ENCODE peak calls at places on chromosomes 6 and 20, in four cellular contexts. B is HEK293T, Y is GM12878, Q is HepG2. Z is an unnamed sample.

GRCh38 chr6:87870606-87871005 is 168.6 kb upstream of the AKIRIN2 start:
- DNase-seq in Q (no peak), B (no peak), Y (no peak), Z (no peak)

GRCh38 chr6:163513570-163514166 is 99.2 kb downstream of the QKI start:
- DNase-seq in B (no peak), Q (no peak), Y (no peak), Z (no peak)

GRCh38 chr6:37083243-37084138 is 78.0 kb downstream of the FGD2 start:
- DNase-seq in B (no peak), Q (peak; percentile 96), Y (no peak), Z (peak; percentile 95)

GRCh38 chr6:8904754-8905153 is 469.4 kb upstream of the SLC35B3 start:
- DNase-seq in B (peak; percentile 38), Q (peak; percentile 10), Y (no peak), Z (no peak)

GRCh38 chr6:150579611-150580010 is 20.1 kb upstream of the PLEKHG1 start:
- DNase-seq in B (no peak), Q (no peak), Y (no peak), Z (no peak)

GRCh38 chr6:99741092-99741491 is 134.5 kb downstream of the PRDM13 start:
- DNase-seq in Q (no peak), B (no peak), Y (no peak), Z (no peak)

GRCh38 chr20:48777005-48777404 is 50.8 kb downstream of the PREX1 start:
- DNase-seq in Q (no peak), B (no peak), Y (no peak), Z (no peak)

GRCh38 chr6:12717356-12717755 is 789 bp downstream of the PHACTR1 start:
- DNase-seq in B (no peak), Y (no peak), Q (peak; percentile 15), Z (no peak)

GRCh38 chr6:88166493-88166900 is 350 bp upstream of the CNR1 start:
- DNase-seq in B (no peak), Y (no peak), Q (no peak), Z (no peak)

DNA sequence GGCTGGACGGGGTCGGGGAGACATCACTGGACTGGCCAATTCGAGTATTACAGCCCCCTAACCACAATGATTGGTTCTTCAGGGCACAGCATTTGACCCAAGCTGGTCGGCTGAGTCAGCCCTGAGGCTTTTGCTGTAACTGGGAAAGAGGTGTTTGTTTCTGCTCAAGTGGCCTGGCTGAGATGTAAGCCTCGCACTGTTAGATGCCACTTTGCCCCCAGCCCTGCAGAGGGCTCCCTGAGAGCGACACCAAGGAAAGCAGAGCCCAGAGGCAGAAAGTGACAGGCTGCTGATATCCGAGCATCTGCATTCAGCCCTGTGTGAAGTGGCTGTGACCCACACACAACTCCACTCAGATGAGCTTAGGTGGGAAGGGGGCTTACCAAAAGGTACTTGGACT is 19.4 kb downstream of the ERGIC3 start:
- DNase-seq in Y (no peak), B (peak; percentile 45), Q (peak; percentile 50), Z (peak; percentile 37)
- TF ChIP-seq TARDBP in Y (no peak), B (no peak), Q (no peak), Z (no peak)

GRCh38 chr6:52138284-52138683 is 47.9 kb upstream of the IL17A start:
- DNase-seq in B (no peak), Y (no peak), Q (no peak), Z (no peak)

GRCh38 chr6:52139985-52140680 is 46.0 kb upstream of the IL17A start:
- DNase-seq in B (no peak), Y (no peak), Q (no peak), Z (no peak)

GRCh38 chr6:52144196-52145076 is 41.7 kb upstream of the IL17A start:
- DNase-seq in B (no peak), Y (no peak), Q (no peak), Z (no peak)

GRCh38 chr6:52143551-52143950 is 42.6 kb upstream of the IL17A start:
- DNase-seq in Y (no peak), Q (no peak), B (no peak), Z (no peak)

GRCh38 chr6:52141596-52141995 is 44.6 kb upstream of the IL17A start:
- DNase-seq in Q (no peak), Y (no peak), B (no peak), Z (no peak)
- TF ChIP-seq TARDBP in Q (no peak), Y (no peak), B (no peak), Z (no peak)

GRCh38 chr6:42744351-42744890 is 1.5 kb downstream of the TBCC start:
- DNase-seq in Q (no peak), Y (no peak), B (no peak), Z (peak; percentile 82)

GRCh38 chr6:42745638-42746451 is at the start of gene TBCC:
- DNase-seq in Y (peak; percentile 93), B (peak; percentile 94), Q (peak; percentile 99), Z (peak; percentile 98)

GRCh38 chr6:42745083-42745637 is 743 bp downstream of the TBCC start:
- DNase-seq in Q (peak; percentile 27), B (peak; percentile 27), Y (no peak), Z (peak; percentile 57)

GRCh38 chr6:42740725-42741124 is 5.2 kb downstream of the TBCC start:
- DNase-seq in Q (no peak), Y (no peak), B (no peak), Z (no peak)

DNA sequence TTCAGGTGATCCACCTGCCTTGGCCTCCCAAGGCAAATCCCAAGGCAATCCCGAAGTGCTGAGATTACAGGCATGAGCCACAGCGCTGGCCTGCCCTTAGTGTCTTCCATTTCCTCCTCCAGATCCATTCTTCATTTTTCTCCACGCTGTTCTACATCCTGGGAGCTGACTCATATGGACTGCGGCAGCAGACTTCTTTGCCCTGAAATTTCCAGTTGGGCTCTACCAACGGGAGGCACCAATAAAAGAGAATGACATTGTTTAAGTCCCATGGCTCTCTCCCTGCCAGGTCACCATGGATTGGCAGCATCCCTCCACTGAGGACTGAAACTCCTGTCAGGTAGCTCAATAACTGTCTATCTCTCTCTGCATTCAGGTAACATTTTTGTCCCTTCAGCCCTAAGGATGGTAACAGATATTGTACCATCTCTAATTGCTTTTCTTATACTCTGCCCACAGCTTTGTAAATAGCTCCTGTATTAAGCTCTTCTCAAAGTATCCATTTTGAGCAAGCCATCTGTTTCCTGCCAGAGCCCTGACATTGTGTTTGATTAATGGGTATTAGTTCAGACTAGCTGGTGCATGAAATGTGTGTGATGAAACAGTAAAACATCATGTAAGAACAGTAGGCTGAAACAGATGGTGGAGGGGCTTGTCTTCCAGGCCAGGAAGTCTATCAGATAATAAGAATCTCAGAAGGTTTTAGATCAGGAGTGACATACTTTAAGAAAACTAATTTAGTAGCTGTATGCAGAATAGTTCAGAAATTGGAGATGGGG is 3.6 kb downstream of the TBCC start:
- DNase-seq in B (no peak), Y (no peak), Q (no peak), Z (peak; percentile 13)
- TF ChIP-seq TARDBP in B (no peak), Y (no peak), Q (no peak), Z (no peak)

GRCh38 chr6:41732601-41733348 is 2.6 kb downstream of the TFEB start:
- DNase-seq in Y (peak; percentile 62), B (no peak), Q (no peak), Z (no peak)
- TF ChIP-seq TARDBP in Y (no peak), B (no peak), Q (no peak), Z (no peak)

GRCh38 chr6:108983151-108983550 is 111.5 kb downstream of the SESN1 start:
- DNase-seq in Q (no peak), Y (no peak), B (no peak), Z (no peak)
- TF ChIP-seq TARDBP in Q (no peak), Y (no peak), B (no peak), Z (no peak)

GRCh38 chr20:57841297-57841866 is 131.6 kb upstream of the PMEPA1 start:
- DNase-seq in Q (no peak), B (no peak), Y (no peak), Z (no peak)

GRCh38 chr20:57837208-57838035 is 127.6 kb upstream of the PMEPA1 start:
- DNase-seq in Y (no peak), Q (no peak), B (no peak), Z (no peak)

GRCh38 chr20:57840066-57840465 is 130.3 kb upstream of the PMEPA1 start:
- DNase-seq in Y (no peak), Q (no peak), B (no peak), Z (no peak)

GRCh38 chr20:57838670-57839142 is 128.9 kb upstream of the PMEPA1 start:
- DNase-seq in Y (no peak), B (no peak), Q (no peak), Z (no peak)

GRCh38 chr20:57840504-57841296 is 130.9 kb upstream of the PMEPA1 start:
- DNase-seq in Y (no peak), Q (no peak), B (no peak), Z (no peak)
- TF ChIP-seq TARDBP in Y (no peak), Q (no peak), B (no peak), Z (no peak)

GRCh38 chr6:45423901-45424627 is 46.3 kb upstream of the SUPT3H start:
- DNase-seq in Y (no peak), B (no peak), Q (no peak), Z (no peak)
- TF ChIP-seq TARDBP in Y (no peak), B (no peak), Q (no peak), Z (no peak)